ENCODE peak calls at places on chromosome 22, in eight cellular contexts. N, Q, S, T, Z, C, D and Y are unnamed samples.
A peak's percentile ranks its signal among the peaks of the same experiment; 100 is the strongest.

GRCh38 chr22:19035474-19036228 is 86.6 kb downstream of the DGCR2 start:
- DNase-seq in N (no peak), Q (no peak), S (no peak), T (no peak), Z (no peak), C (no peak), D (peak; percentile 58), Y (no peak)

GRCh38 chr22:30649430-30650007 is 13.9 kb downstream of the SLC35E4 start:
- DNase-seq in N (no peak), Q (peak; percentile 76), S (peak; percentile 44), T (no peak), Z (peak; percentile 62), C (peak; percentile 87), D (no peak), Y (no peak)

GRCh38 chr22:32324505-32325415 is 32.9 kb upstream of the RFPL3 start:
- DNase-seq in N (no peak), Q (no peak), S (no peak), T (peak; percentile 41), Z (no peak), C (no peak), D (peak; percentile 41), Y (no peak)

GRCh38 chr22:45058622-45058912 is 48.8 kb upstream of the PHF21B start:
- DNase-seq in N (no peak), Q (no peak), S (no peak), T (no peak), Z (no peak), C (no peak), D (no peak), Y (no peak)

GRCh38 chr22:20781272-20781990 is 7.5 kb downstream of the SERPIND1 start:
- DNase-seq in N (no peak), Q (no peak), S (peak; percentile 38), T (no peak), Z (no peak), C (peak; percentile 49), D (no peak), Y (no peak)

GRCh38 chr22:35629406-35630234 is 12.5 kb upstream of the MB start:
- DNase-seq in N (peak; percentile 51), Q (peak; percentile 94), S (peak; percentile 42), T (peak; percentile 70), Z (peak; percentile 76), C (peak; percentile 99), D (peak; percentile 66), Y (peak; percentile 73)

GRCh38 chr22:32957093-32957835 is 100.9 kb downstream of the SYN3 start:
- DNase-seq in N (no peak), Q (no peak), S (no peak), T (no peak), Z (no peak), C (no peak), D (no peak), Y (peak; percentile 35)

GRCh38 chr22:23401910-23402274 is 178.2 kb downstream of the IGLL1 start:
- DNase-seq in N (no peak), Q (no peak), S (no peak), T (peak; percentile 50), Z (no peak), C (no peak), D (peak; percentile 66), Y (no peak)

GRCh38 chr22:30183861-30184278 is 62.7 kb downstream of the LIF start:
- DNase-seq in N (no peak), Q (no peak), S (no peak), T (no peak), Z (no peak), C (no peak), D (no peak), Y (no peak)

GRCh38 chr22:44133901-44134511 is 46.7 kb upstream of the PARVG start:
- DNase-seq in N (no peak), Q (no peak), S (peak; percentile 37), T (no peak), Z (peak; percentile 77), C (no peak), D (peak; percentile 57), Y (no peak)

GRCh38 chr22:36901411-36902142 is 11.9 kb upstream of the CSF2RB start:
- DNase-seq in N (no peak), Q (no peak), S (no peak), T (no peak), Z (no peak), C (no peak), D (no peak), Y (no peak)

GRCh38 chr22:36552300-36552699 is 23.3 kb upstream of the EIF3D start:
- DNase-seq in N (no peak), Q (no peak), S (no peak), T (no peak), Z (no peak), C (no peak), D (no peak), Y (no peak)

GRCh38 chr22:33883561-33883960 is 36.7 kb downstream of the LARGE1 start:
- DNase-seq in N (no peak), Q (no peak), S (no peak), T (no peak), Z (peak; percentile 34), C (no peak), D (no peak), Y (no peak)

GRCh38 chr22:33747576-33748180 is 172.6 kb downstream of the LARGE1 start:
- DNase-seq in N (no peak), Q (no peak), S (no peak), T (no peak), Z (no peak), C (no peak), D (no peak), Y (no peak)

GRCh38 chr22:47204002-47204979 is 441.8 kb downstream of the TBC1D22A start:
- DNase-seq in N (no peak), Q (no peak), S (no peak), T (peak; percentile 48), Z (no peak), C (no peak), D (no peak), Y (no peak)

GRCh38 chr22:39444937-39445465 is 11.8 kb upstream of the MGAT3 start:
- DNase-seq in N (no peak), Q (no peak), S (no peak), T (no peak), Z (no peak), C (no peak), D (no peak), Y (no peak)

GRCh38 chr22:38098410-38099249 is 11.9 kb downstream of the BAIAP2L2 start:
- DNase-seq in N (no peak), Q (no peak), S (no peak), T (no peak), Z (no peak), C (peak; percentile 66), D (no peak), Y (no peak)

GRCh38 chr22:31618057-31618456 is 44.0 kb downstream of the PISD start:
- DNase-seq in N (no peak), Q (no peak), S (no peak), T (no peak), Z (no peak), C (no peak), D (no peak), Y (no peak)

GRCh38 chr22:27709919-27710452 is 91.6 kb downstream of the MN1 start:
- DNase-seq in N (no peak), Q (no peak), S (no peak), T (no peak), Z (no peak), C (no peak), D (no peak), Y (no peak)

GRCh38 chr22:38205261-38206128 is 3.7 kb downstream of the MAFF start:
- DNase-seq in N (peak; percentile 79), Q (no peak), S (no peak), T (peak; percentile 64), Z (peak; percentile 83), C (peak; percentile 86), D (no peak), Y (no peak)

DNA sequence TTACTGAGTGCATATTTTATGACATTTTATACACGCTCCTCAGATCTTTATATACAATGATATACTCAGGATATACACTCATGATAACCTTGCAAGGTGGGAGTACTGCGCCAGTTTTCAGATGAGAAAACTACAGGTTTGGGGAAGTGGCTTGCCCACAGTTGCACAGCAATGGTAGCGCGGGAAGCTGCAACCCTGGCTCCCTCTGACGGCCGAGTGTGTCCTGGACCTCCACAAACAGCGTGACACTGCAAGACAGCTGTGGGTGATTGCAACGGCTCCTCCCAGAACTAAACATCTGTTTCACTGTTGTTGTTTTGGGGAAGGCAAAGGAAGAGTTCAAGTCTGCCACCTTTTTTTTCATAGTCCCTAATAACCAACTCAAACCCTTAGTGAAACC is 47.0 kb downstream of the PACSIN2 start:
- DNase-seq in N (peak; percentile 73), Q (no peak), S (peak; percentile 51), T (no peak), Z (peak; percentile 67), C (peak; percentile 69), D (peak; percentile 81), Y (no peak)
- TF ChIP-seq CTCF in N (peak; percentile 36), Q (no peak), S (no peak), T (no peak), Z (peak; percentile 35), C (peak; percentile 36), D (peak; percentile 39), Y (no peak)

GRCh38 chr22:48663297-48663696 is 1164.4 kb downstream of the BRD1 start:
- DNase-seq in N (no peak), Q (no peak), S (no peak), T (no peak), Z (no peak), C (peak; percentile 9), D (no peak), Y (no peak)
- TF ChIP-seq CTCF in N (no peak), Q (no peak), S (peak; percentile 13), T (no peak), Z (peak; percentile 13), C (peak; percentile 32), D (no peak), Y (peak; percentile 43)

GRCh38 chr22:29141078-29141688 is 64.5 kb upstream of the EMID1 start:
- DNase-seq in N (no peak), Q (no peak), S (no peak), T (no peak), Z (no peak), C (no peak), D (no peak), Y (no peak)
- TF ChIP-seq CTCF in N (no peak), Q (no peak), S (no peak), T (no peak), Z (no peak), C (no peak), D (no peak), Y (no peak)

DNA sequence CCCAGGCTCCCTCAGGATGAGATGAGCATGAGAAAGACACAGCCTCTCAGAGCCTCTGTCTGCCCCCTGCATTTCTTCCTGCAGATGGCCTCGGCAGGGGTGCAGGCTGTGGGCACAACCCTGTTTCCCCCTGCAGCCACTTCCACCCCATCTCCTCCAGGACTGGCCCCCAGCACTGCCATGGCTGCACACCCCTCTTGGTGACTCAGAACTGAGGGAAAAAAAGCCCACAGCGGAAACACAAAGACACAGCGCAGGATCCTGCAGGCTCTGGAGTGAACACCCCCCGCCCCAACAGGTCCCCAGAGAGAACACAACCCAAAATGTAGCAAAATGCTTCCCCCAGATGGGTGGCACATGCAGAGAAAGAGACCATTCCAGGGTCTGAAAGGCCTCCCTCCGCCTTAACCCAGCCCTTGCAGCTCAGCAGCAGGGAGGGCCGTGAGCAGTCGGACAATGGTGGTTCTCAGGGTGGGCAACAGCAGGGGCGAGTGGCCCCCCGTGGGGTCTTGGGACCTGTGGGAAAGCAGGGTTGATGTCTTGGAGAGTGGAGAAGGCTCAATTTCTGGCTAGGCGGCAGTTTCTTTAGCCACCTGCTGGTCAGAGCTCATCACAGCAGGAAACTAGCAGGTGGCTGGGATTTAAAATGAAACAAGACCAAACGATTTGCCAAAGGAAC is 8.0 kb downstream of the TUBGCP6 start:
- DNase-seq in N (no peak), Q (no peak), S (peak; percentile 17), T (no peak), Z (no peak), C (peak; percentile 20), D (no peak), Y (no peak)
- TF ChIP-seq CTCF in N (peak; percentile 23), Q (peak; percentile 25), S (peak; percentile 22), T (no peak), Z (peak; percentile 14), C (peak; percentile 41), D (no peak), Y (peak; percentile 65)